ENCODE peak calls at places on chromosomes 16 and 17, in four cellular contexts. O, V, N and R are unnamed samples.

GRCh38 chr17:69810326-69811035 is 264.5 kb upstream of the KCNJ16 start:
- DNase-seq in O (no peak), V (no peak), N (no peak), R (no peak)

GRCh38 chr17:52235416-52235960 is 77.0 kb upstream of the CA10 start:
- DNase-seq in N (no peak), V (no peak), O (no peak), R (no peak)

GRCh38 chr17:17723354-17724261 is 42.4 kb downstream of the RAI1 start:
- DNase-seq in V (no peak), N (no peak), O (no peak), R (peak; percentile 70)

GRCh38 chr17:21250719-21251305 is 2.4 kb downstream of the NATD1 start:
- DNase-seq in N (no peak), V (no peak), O (no peak), R (no peak)

GRCh38 chr17:4934173-4934979 is 2.3 kb downstream of the GP1BA start:
- DNase-seq in V (peak; percentile 40), O (no peak), N (peak; percentile 46), R (no peak)

GRCh38 chr17:54967621-54968258 is 714 bp downstream of the COX11 start:
- DNase-seq in N (peak; percentile 83), V (peak; percentile 61), O (no peak), R (peak; percentile 36)

GRCh38 chr16:70688266-70688742 is 2.5 kb upstream of the MTSS2 start:
- DNase-seq in V (no peak), N (no peak), O (no peak), R (no peak)

GRCh38 chr17:67049025-67049739 is 4.8 kb downstream of the CACNG1 start:
- DNase-seq in V (no peak), N (no peak), O (no peak), R (no peak)

GRCh38 chr16:75535211-75535843 is 581 bp downstream of the CHST5 start:
- DNase-seq in V (no peak), O (no peak), N (no peak), R (no peak)

GRCh38 chr16:4780235-4780634 is 7.9 kb downstream of the SEPTIN12 start:
- DNase-seq in N (no peak), V (no peak), O (no peak), R (no peak)

GRCh38 chr17:51298508-51299371 is 38.4 kb downstream of the UTP18 start:
- DNase-seq in V (peak; percentile 55), O (no peak), N (peak; percentile 76), R (peak; percentile 52)

GRCh38 chr17:77734371-77735050 is 224.0 kb upstream of the TNRC6C start:
- DNase-seq in N (peak; percentile 21), V (peak; percentile 61), O (no peak), R (peak; percentile 76)

GRCh38 chr16:426906-427249 is 1.4 kb downstream of the RAB11FIP3 start:
- DNase-seq in N (no peak), O (no peak), V (no peak), R (no peak)

GRCh38 chr17:9183297-9183696 is 162.0 kb downstream of the NTN1 start:
- DNase-seq in V (no peak), N (no peak), O (no peak), R (no peak)

GRCh38 chr16:63735456-63735855 is 1386.4 kb downstream of the CDH11 start:
- DNase-seq in N (no peak), O (no peak), V (no peak), R (no peak)

GRCh38 chr17:71334041-71334781 is 786.6 kb upstream of the SOX9 start:
- DNase-seq in V (no peak), N (no peak), O (no peak), R (no peak)

GRCh38 chr17:6437466-6437865 is 2.5 kb upstream of the AIPL1 start:
- DNase-seq in N (no peak), O (no peak), V (no peak), R (no peak)

GRCh38 chr17:54180919-54181318 is 358.2 kb downstream of the KIF2B start:
- DNase-seq in V (no peak), O (no peak), N (no peak), R (no peak)

GRCh38 chr17:28579526-28579925 is 2.8 kb upstream of the ALDOC start:
- DNase-seq in V (no peak), O (no peak), N (no peak), R (no peak)

GRCh38 chr17:16023881-16024280 is 24.3 kb downstream of the TTC19 start:
- DNase-seq in O (no peak), V (no peak), N (no peak), R (no peak)

GRCh38 chr16:82955836-82956348 is 329.1 kb downstream of the CDH13 start:
- DNase-seq in N (no peak), V (no peak), O (no peak), R (no peak)

GRCh38 chr17:28849281-28849680 is 5.5 kb upstream of the ERAL1 start:
- DNase-seq in N (no peak), V (peak; percentile 55), O (no peak), R (no peak)

GRCh38 chr16:67481561-67482259 is 753 bp upstream of the ATP6V0D1 start:
- DNase-seq in O (no peak), N (peak; percentile 65), V (no peak), R (no peak)

GRCh38 chr16:73040735-73041402 is 7.1 kb downstream of the ZFHX3 start:
- DNase-seq in V (no peak), O (no peak), N (no peak), R (no peak)

GRCh38 chr17:64183815-64184397 is 54.0 kb upstream of the ERN1 start:
- DNase-seq in O (no peak), V (no peak), N (no peak), R (no peak)

GRCh38 chr17:37742762-37743611 is 1.9 kb downstream of the HNF1B start:
- DNase-seq in O (no peak), N (peak; percentile 64), V (no peak), R (no peak)

GRCh38 chr17:37742114-37742761 is 2.6 kb downstream of the HNF1B start:
- DNase-seq in N (no peak), V (no peak), O (no peak), R (no peak)

GRCh38 chr17:37740861-37741260 is 4.0 kb downstream of the HNF1B start:
- DNase-seq in O (no peak), V (no peak), N (no peak), R (no peak)

GRCh38 chr17:37743612-37743874 is 1.3 kb downstream of the HNF1B start:
- DNase-seq in V (no peak), O (no peak), N (peak; percentile 88), R (no peak)

DNA sequence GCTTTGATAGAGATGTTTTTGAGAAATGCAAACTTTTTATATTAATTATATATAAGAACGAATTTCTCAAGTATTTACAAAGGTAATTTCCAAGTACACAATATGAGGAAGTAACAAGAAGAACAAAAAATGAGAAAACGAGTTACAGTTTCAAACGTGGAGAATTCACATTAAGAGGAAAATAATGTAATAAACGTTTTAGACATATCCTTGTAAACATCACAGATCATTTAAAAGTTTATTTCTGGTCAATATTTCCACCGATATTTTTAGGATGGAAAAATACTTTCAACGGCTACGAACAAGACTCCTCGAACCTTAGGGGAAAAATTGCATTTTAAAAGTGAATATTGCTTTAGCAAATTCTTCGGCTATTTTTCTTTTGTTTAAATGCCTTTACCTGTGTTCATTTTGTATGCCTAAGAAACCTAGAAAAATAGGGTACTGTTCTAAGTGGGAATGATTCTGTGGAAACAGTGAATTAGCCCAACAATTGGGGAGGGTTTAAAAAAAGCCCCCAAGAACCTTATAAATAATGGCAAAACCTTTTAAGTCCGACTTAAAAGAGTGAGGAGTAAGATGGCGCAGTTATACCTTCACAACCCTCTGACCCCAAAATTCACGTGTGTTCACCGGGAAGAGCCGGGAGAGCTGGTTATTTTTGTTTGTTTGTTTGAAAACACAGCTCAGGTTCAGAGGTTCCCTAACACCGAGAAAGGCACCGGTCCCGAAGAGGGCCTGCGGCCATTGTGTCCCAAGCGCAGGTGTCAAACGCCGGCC is 3.3 kb downstream of the HNF1B start:
- DNase-seq in O (no peak), N (no peak), V (no peak), R (no peak)
- TF ChIP-seq FOXK2 in O (no peak), N (no peak), V (no peak), R (no peak)

GRCh38 chr16:56551796-56552738 is 12.8 kb upstream of the MT4 start:
- DNase-seq in O (no peak), N (peak; percentile 84), V (no peak), R (no peak)
- TF ChIP-seq FOXK2 in O (no peak), N (no peak), V (no peak), R (no peak)

GRCh38 chr17:36994438-36994837 is 45.7 kb downstream of the AATF start:
- DNase-seq in V (no peak), O (no peak), N (no peak), R (no peak)

GRCh38 chr17:36983618-36984017 is 34.9 kb downstream of the AATF start:
- DNase-seq in N (no peak), O (no peak), V (no peak), R (no peak)

GRCh38 chr17:36992701-36993100 is 43.9 kb downstream of the AATF start:
- DNase-seq in O (no peak), N (no peak), V (no peak), R (no peak)

GRCh38 chr17:36993227-36993626 is 44.5 kb downstream of the AATF start:
- DNase-seq in V (no peak), O (no peak), N (no peak), R (no peak)

GRCh38 chr17:36989173-36989572 is 40.4 kb downstream of the AATF start:
- DNase-seq in V (no peak), N (no peak), O (no peak), R (no peak)
- TF ChIP-seq FOXK2 in V (no peak), N (no peak), O (no peak), R (no peak)

GRCh38 chr16:71859751-71860521 is 14.2 kb downstream of the ATXN1L start:
- DNase-seq in N (no peak), O (no peak), V (no peak), R (no peak)
- TF ChIP-seq FOXK2 in N (no peak), O (no peak), V (no peak), R (no peak)